ENCODE peak calls at places on chromosomes 16 and 17, in eight cellular contexts. L is activated naive CD4-positive, alpha-beta T cell; E is HL-60; F is stimulated activated CD4-positive, alpha-beta T cell treated with anti-CD3 and anti-CD28 coated beads, TNF-alpha, amount 100 ng/mL, for 48 hours; W is NB4; S is dorsolateral prefrontal cortex; A is WERI-Rb-1; N is thoracic aorta. O is an unnamed sample.

GRCh38 chr16:23903001-23903414 is 67.2 kb downstream of the PRKCB start:
- DNase-seq in L (no peak), E (no peak), F (no peak), W (peak), S (no peak), A (no peak), N (no peak), O (no peak)

GRCh38 chr16:10170016-10170415 is 12.2 kb downstream of the GRIN2A start:
- DNase-seq in L (no peak), E (no peak), F (no peak), W (no peak), S (no peak), A (no peak), N (no peak), O (no peak)

GRCh38 chr17:43169561-43170139 is 1.4 kb upstream of the NBR1 start:
- DNase-seq in L (no peak), E (peak), F (no peak), W (peak), S (no peak), A (peak), N (no peak), O (no peak)

GRCh38 chr16:22008215-22009142 is 568 bp downstream of the MOSMO start:
- DNase-seq in L (no peak), E (no peak), F (no peak), W (peak), S (no peak), A (no peak), N (no peak), O (no peak)

GRCh38 chr17:41307647-41308046 is 1.5 kb downstream of the KRTAP16-1 start:
- DNase-seq in L (no peak), E (peak), F (no peak), W (no peak), S (no peak), A (no peak), N (no peak), O (no peak)

GRCh38 chr17:72332367-72332766 is 211.5 kb downstream of the SOX9 start:
- DNase-seq in L (no peak), E (no peak), F (no peak), W (no peak), S (no peak), A (no peak), N (no peak), O (no peak)

GRCh38 chr16:87824991-87825841 is 44.1 kb downstream of the SLC7A5 start:
- DNase-seq in L (no peak), E (no peak), F (no peak), W (no peak), S (no peak), A (no peak), N (no peak), O (no peak)

GRCh38 chr17:68624381-68624780 is 23.2 kb upstream of the FAM20A start:
- DNase-seq in L (no peak), E (no peak), F (no peak), W (no peak), S (no peak), A (no peak), N (no peak), O (no peak)

GRCh38 chr16:920722-921121 is 50.1 kb downstream of the LMF1 start:
- DNase-seq in L (no peak), E (no peak), F (no peak), W (peak), S (no peak), A (no peak), N (no peak), O (no peak)

GRCh38 chr16:23469814-23470213 is 16.8 kb upstream of the COG7 start:
- DNase-seq in L (no peak), E (no peak), F (no peak), W (no peak), S (no peak), A (no peak), N (no peak), O (no peak)

GRCh38 chr16:1152651-1153259 is at the start of gene CACNA1H:
- DNase-seq in L (peak), E (no peak), F (no peak), W (no peak), S (no peak), A (peak), N (no peak), O (no peak)

GRCh38 chr17:54269886-54270285 is 447.2 kb downstream of the KIF2B start:
- DNase-seq in L (no peak), E (no peak), F (no peak), W (no peak), S (no peak), A (no peak), N (no peak), O (no peak)

GRCh38 chr16:3949287-3949686 is 68.8 kb upstream of the CREBBP start:
- DNase-seq in L (no peak), E (no peak), F (no peak), W (no peak), S (no peak), A (no peak), N (no peak), O (no peak)

GRCh38 chr17:43732961-43733360 is 25.6 kb downstream of the SOST start:
- DNase-seq in L (no peak), E (no peak), F (no peak), W (no peak), S (no peak), A (no peak), N (no peak), O (no peak)

GRCh38 chr16:10616395-10616743 is 36.0 kb upstream of the EMP2 start:
- DNase-seq in L (no peak), E (no peak), F (no peak), W (peak), S (no peak), A (no peak), N (no peak), O (no peak)

GRCh38 chr17:55577687-55578086 is 66.4 kb upstream of the SMIM36 start:
- DNase-seq in L (no peak), E (no peak), F (peak), W (no peak), S (no peak), A (no peak), N (no peak), O (no peak)

GRCh38 chr16:83245061-83245460 is 562.7 kb upstream of the HSBP1 start:
- DNase-seq in L (no peak), E (no peak), F (no peak), W (no peak), S (no peak), A (no peak), N (no peak), O (no peak)

GRCh38 chr16:84453061-84453752 is 51.3 kb downstream of the MEAK7 start:
- DNase-seq in L (no peak), E (no peak), F (no peak), W (no peak), S (peak), A (no peak), N (no peak), O (no peak)

GRCh38 chr17:80660527-80661198 is 116.0 kb downstream of the RPTOR start:
- DNase-seq in L (no peak), E (no peak), F (no peak), W (no peak), S (no peak), A (peak), N (no peak), O (no peak)

GRCh38 chr17:45867702-45868101 is 23.0 kb downstream of the SPPL2C start:
- DNase-seq in L (no peak), E (no peak), F (no peak), W (peak), S (no peak), A (no peak), N (no peak), O (no peak)

GRCh38 chr17:21376835-21377690 is 906 bp downstream of the KCNJ12 start:
- DNase-seq in L (no peak), E (no peak), F (no peak), W (peak), S (no peak), A (no peak), N (no peak), O (no peak)

GRCh38 chr17:76599699-76600460 is 14.2 kb upstream of the ST6GALNAC2 start:
- DNase-seq in L (no peak), E (peak), F (no peak), W (peak), S (no peak), A (no peak), N (no peak), O (peak)

GRCh38 chr16:17529982-17530760 is 59.4 kb upstream of the XYLT1 start:
- DNase-seq in L (no peak), E (no peak), F (no peak), W (no peak), S (no peak), A (no peak), N (no peak), O (no peak)

GRCh38 chr17:53353919-53354351 is 468.8 kb upstream of the KIF2B start:
- DNase-seq in L (no peak), E (no peak), F (no peak), W (no peak), S (peak), A (no peak), N (no peak), O (no peak)

GRCh38 chr17:1060991-1061390 is 64.1 kb downstream of the TIMM22 start:
- DNase-seq in L (no peak), E (no peak), F (peak), W (peak), S (no peak), A (no peak), N (peak), O (no peak)

GRCh38 chr17:1229354-1229890 is 40.8 kb upstream of the BHLHA9 start:
- DNase-seq in L (no peak), E (peak), F (no peak), W (peak), S (peak), A (peak), N (no peak), O (peak)

GRCh38 chr16:28537076-28537475 is 1.7 kb downstream of the NUPR1 start:
- DNase-seq in L (no peak), E (no peak), F (no peak), W (no peak), S (no peak), A (no peak), N (no peak), O (no peak)

GRCh38 chr16:17302620-17303019 is 168.1 kb downstream of the XYLT1 start:
- DNase-seq in L (no peak), E (peak), F (no peak), W (peak), S (no peak), A (no peak), N (no peak), O (no peak)

GRCh38 chr17:50634123-50634914 is at the start of gene ABCC3:
- DNase-seq in L (no peak), E (no peak), F (no peak), W (peak), S (no peak), A (no peak), N (no peak), O (no peak)

GRCh38 chr17:2982854-2983636 is 80.4 kb downstream of the OR1D5 start:
- DNase-seq in L (no peak), E (peak), F (no peak), W (peak), S (peak), A (no peak), N (peak), O (no peak)

GRCh38 chr17:9020096-9020823 is 1.1 kb upstream of the NTN1 start:
- DNase-seq in L (no peak), E (no peak), F (no peak), W (peak), S (no peak), A (no peak), N (no peak), O (no peak)

O was measured in SIG-M5.